ENCODE peak calls at places on chromosome 9, in six cellular contexts. A is breast epithelium, P is body of pancreas, J is cardiac fibroblast, B is cardiac muscle cell, M is fibroblast of the aortic adventitia. G is an unnamed sample.

GRCh38 chr9:98142182-98142924 is 23.3 kb upstream of the TRIM14 start:
- DNase-seq in A (peak), P (peak), J (no peak), B (no peak), M (no peak), G (no peak)

GRCh38 chr9:101592788-101593187 is 2.0 kb downstream of the PPP3R2 start:
- DNase-seq in A (no peak), P (no peak), J (no peak), B (no peak), M (no peak), G (no peak)

GRCh38 chr9:107274096-107274495 is 9.0 kb upstream of the RAD23B start:
- DNase-seq in A (no peak), P (no peak), J (no peak), B (no peak), M (no peak), G (no peak)

GRCh38 chr9:83477571-83477970 is 60.6 kb downstream of the FRMD3 start:
- DNase-seq in A (no peak), P (no peak), J (peak), B (no peak), M (no peak), G (peak)

GRCh38 chr9:2338770-2339169 is 282.8 kb upstream of the VLDLR start:
- DNase-seq in A (no peak), P (no peak), J (no peak), B (no peak), M (no peak), G (no peak)

GRCh38 chr9:99162759-99163364 is 57.9 kb downstream of the TGFBR1 start:
- DNase-seq in A (no peak), P (no peak), J (peak), B (peak), M (peak), G (peak)

GRCh38 chr9:119322137-119322695 is 47.0 kb downstream of the BRINP1 start:
- DNase-seq in A (no peak), P (no peak), J (no peak), B (peak), M (no peak), G (peak)

GRCh38 chr9:95246547-95246946 is 71.0 kb downstream of the FANCC start:
- DNase-seq in A (no peak), P (no peak), J (no peak), B (no peak), M (no peak), G (no peak)

GRCh38 chr9:107807183-107807582 is 317.6 kb upstream of the KLF4 start:
- DNase-seq in A (no peak), P (no peak), J (peak), B (no peak), M (peak), G (peak)

GRCh38 chr9:113511856-113512761 is 48.6 kb downstream of the RGS3 start:
- DNase-seq in A (no peak), P (no peak), J (peak), B (no peak), M (no peak), G (peak)

DNA sequence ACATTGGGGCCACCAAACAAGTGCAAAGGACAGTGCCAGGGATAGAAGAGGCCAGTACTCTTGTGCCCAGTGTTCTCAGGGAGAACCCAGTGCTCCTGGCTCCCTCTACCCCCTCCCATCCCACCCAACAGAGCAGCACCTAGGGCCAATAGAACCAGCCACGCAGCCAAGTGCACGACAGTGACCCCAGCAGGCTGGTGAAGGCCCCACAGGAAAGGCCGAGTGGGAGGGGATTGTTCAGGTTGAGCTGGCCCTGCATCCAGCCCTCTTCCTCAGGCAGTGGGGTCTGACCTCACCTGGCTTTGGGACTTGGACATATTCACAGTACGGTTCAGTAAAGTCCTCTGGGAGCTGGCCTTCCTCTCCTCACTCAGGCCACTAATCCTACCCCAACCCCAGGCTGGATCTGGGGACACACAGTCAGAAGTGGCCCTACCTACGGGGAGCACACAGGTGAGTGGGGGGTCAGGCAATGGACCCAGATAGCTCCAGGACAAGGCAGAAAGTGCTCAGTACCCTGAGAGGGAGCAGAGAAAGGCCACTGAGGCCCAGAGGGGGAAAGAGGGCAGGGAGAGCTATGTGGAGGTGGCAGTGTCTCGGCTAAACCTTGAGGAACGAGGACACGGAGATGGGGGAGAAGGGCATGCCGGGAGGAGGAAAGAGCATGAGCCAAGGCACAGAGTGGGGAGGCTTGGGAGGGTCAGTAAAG is 25.4 kb downstream of the POLR1E start:
- DNase-seq in A (no peak), P (no peak), J (no peak), B (peak), M (no peak), G (no peak)
- TF ChIP-seq CTCF in A (no peak), P (no peak), J (peak), B (no peak), M (no peak), G (peak)

GRCh38 chr9:75626860-75627259 is 263.6 kb upstream of the PCSK5 start:
- DNase-seq in A (no peak), P (no peak), J (peak), B (no peak), M (no peak), G (peak)
- H3K4me3 ChIP-seq in A (no peak), P (no peak), J (no peak), B (no peak), M (no peak), G (no peak)

DNA sequence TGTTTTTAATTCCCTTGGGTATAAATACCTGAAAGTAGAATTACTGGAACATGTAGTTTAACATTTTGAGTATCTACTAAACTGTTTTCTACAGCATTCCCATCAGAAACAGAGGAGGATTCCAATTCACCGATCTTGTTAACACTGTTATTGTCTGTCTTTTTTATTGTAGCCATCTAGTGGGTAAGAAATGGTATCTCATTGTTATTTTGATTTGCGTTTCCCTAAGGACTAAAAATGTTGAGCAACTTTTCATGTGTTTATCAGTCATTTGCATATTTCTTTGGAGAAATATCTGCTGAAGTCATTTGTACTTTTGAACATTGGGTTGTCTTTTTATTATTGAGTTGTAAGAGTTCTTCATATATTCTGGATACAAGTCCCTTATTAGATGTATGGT is 135.2 kb upstream of the NFIL3 start:
- DNase-seq in A (no peak), P (no peak), J (peak), B (no peak), M (peak), G (peak)
- TF ChIP-seq CTCF in A (no peak), P (no peak), J (no peak), B (peak), M (peak), G (no peak)

DNA sequence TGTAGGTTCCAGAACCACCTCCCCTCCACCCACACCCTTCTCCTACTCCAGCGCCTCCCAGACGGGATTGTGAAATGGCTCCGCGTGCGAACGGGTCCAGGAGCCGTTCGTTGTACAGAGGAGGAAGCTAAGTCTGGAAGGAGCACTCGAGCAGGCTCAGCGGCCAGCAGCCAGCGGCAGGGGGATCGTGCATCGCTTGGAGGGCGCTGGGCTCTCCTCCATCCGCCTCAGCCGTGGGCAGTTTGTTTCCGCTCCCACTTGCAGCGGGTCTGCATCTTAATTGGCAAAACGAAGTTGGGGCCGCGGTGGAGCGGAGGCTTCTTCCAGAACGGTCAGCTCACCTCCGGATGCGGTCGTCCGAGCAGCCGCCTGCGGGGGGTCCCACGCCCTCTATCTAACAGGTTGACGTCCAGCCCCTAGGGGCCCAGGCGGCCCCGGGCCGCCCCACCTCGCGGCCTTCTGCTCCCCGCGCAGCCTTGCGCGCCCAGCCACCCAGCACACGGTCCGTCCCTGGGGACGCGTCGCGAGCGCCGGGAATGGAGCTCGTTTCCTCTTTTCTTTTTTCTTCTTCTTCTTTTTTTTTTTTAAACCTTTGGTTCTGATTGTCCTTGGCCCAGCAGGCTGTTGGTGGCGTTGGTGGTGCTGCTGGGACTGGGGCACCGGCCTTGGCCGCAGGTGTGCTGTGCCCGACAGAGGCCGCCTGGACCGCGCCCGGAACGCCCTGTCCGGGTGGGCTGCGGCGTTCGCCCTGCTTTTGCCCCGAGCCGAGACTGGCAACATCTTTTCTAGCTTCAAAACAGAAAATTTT is 3.9 kb upstream of the BARX1 start:
- DNase-seq in A (no peak), P (no peak), J (peak), B (no peak), M (peak), G (peak)
- H3K4me3 ChIP-seq in A (peak), P (no peak), J (no peak), B (peak), M (no peak), G (no peak)

GRCh38 chr9:75866273-75866871 is 24.1 kb upstream of the PCSK5 start:
- DNase-seq in A (no peak), P (peak), J (peak), B (peak), M (peak), G (peak)
- TF ChIP-seq CTCF in A (peak), P (peak), J (peak), B (peak), M (peak), G (peak)

GRCh38 chr9:120580591-120580896 is 577 bp upstream of the CDK5RAP2 start:
- DNase-seq in A (no peak), P (no peak), J (no peak), B (no peak), M (no peak), G (no peak)
- H3K4me3 ChIP-seq in A (peak), P (no peak), J (peak), B (no peak), M (no peak), G (peak)

DNA sequence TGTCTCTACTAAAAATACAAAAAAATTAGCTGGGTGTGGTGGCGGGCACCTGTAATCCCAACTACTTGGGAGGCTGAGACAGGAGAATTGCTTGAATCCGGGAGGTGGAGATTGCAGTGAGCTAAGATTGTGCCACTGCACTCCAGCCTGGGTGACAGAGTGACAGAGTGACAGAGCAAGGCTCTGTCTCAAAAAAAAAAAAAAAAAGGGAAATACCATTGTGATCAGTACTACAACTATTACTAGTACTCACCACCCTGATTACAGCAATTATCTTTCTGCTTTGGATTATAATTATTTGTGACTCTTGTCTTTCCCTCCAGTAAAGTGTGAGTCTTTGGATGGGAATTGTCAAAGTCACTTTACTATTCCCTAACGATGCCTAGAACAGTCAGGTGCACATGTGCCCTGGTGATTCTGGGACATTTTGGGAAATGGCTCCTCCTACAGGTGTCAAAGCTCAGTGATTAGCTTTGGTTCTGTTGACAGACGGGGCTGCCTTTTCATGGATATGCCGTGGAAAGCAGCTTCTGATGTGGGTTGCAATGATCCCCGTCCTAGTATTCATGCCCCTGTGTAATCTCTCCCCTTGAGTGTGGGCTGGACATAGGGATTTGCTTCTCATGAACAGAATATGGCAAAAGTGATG is 31.8 kb upstream of the FRRS1L start:
- DNase-seq in A (no peak), P (no peak), J (no peak), B (no peak), M (no peak), G (no peak)
- TF ChIP-seq CTCF in A (no peak), P (no peak), J (no peak), B (no peak), M (no peak), G (peak)

DNA sequence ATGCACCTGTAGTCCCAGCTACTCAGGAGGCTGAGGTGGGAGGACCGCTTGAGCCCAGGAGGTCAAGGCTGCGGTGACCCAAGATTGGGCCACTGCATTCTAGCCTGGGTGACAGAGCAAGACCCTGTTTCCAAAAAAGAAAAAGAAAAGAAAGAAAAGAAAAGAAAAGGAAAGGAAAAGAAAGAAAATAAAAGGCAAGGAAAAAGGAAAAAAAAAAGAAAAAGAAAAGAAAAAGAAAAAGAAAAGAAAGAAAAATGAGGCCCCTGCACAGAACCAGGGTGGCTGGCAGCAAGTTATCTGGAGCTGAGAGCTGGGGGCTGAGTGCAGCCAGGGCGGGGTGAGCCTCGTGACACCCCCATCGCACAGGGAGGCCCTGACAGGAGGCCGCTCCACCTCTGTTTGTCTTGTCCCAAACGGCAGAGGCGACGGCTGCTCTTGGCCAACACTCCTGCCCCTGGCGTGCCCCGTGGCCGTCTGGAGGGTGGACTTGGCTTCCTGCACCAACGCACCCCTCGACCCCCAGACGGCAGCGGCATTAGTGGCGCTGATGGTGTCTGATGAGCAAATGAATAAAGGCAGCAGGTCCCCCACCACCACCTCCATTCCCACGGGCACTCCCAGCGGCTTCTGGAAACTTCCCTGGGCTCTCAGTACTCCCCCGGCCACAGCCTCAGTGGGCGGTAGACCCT is 16.7 kb downstream of the EXD3 start:
- DNase-seq in A (no peak), P (no peak), J (no peak), B (no peak), M (no peak), G (no peak)
- H3K4me3 ChIP-seq in A (peak), P (no peak), J (no peak), B (no peak), M (no peak), G (no peak)

GRCh38 chr9:3733039-3733408 is 207.2 kb upstream of the RFX3 start:
- DNase-seq in A (no peak), P (no peak), J (no peak), B (no peak), M (no peak), G (no peak)

GRCh38 chr9:3735251-3735650 is 209.4 kb upstream of the RFX3 start:
- DNase-seq in A (no peak), P (no peak), J (no peak), B (no peak), M (no peak), G (no peak)

GRCh38 chr9:3730527-3730926 is 204.7 kb upstream of the RFX3 start:
- DNase-seq in A (no peak), P (no peak), J (no peak), B (no peak), M (no peak), G (no peak)

GRCh38 chr9:3736186-3736585 is 210.4 kb upstream of the RFX3 start:
- DNase-seq in A (no peak), P (no peak), J (no peak), B (no peak), M (peak), G (peak)

DNA sequence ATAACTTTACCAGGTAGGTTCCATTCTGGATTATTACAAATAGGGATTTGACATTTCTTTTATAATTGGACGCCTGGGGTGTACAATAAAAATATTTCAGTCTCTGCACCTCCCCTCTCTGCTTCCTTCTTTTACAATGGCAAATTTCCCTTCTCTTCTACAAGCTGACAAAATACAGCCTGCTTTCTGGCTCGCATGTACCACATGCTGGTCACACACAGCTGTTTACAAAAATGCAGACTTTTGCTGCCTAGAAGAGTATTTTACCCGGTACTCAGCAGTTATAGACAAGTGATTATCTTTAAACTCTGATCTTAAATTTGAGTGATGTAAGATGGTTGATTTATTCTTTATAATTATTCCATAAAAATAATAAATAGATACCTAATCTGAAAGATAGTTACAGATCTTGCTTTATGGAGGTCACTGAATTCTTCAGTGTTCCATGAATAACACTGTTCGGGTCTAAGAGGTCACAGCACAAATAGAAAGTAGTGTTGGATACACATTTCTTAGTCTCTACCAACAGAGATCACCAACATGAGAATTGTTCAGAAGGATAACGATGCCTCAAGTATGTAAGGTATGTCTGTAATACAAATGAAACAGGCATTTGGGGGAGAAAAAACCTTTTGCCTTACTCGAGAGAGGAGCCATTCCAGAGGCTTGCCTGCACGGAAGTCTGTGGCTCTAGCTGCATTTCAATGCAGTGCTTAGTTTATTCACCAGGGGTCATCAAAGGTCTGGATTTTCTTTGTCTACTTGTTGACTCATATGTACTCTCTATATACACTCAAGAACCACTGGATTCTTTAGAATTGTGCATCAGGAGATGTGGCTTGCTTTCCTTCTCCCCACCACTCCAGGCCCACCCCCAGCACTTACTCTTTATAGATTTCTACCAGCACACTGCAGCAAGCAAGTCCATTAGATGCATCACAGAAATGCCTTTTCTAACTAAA is 206.6 kb upstream of the RFX3 start:
- DNase-seq in A (no peak), P (peak), J (peak), B (peak), M (peak), G (peak)
- TF ChIP-seq CTCF in A (peak), P (peak), J (peak), B (peak), M (peak), G (peak)

G was measured in choroid plexus epithelial cell.